ENCODE peak calls at places on chromosome 14, in five cellular contexts. N is cardiac fibroblast, Y is endodermal cell, E is AG04449, V is uterus. C is an unnamed sample.

GRCh38 chr14:41073544-41073943 is 533.1 kb upstream of the LRFN5 start:
- DNase-seq in N (no peak), Y (no peak), E (no peak), V (no peak), C (no peak)

GRCh38 chr14:104505085-104506074 is 74.2 kb upstream of the C14orf180 start:
- DNase-seq in N (no peak), Y (peak), E (no peak), V (no peak), C (no peak)

GRCh38 chr14:61475316-61475715 is 153.9 kb downstream of the PRKCH start:
- DNase-seq in N (peak), Y (no peak), E (no peak), V (no peak), C (no peak)

GRCh38 chr14:88562831-88563686 is at the start of gene ZC3H14:
- DNase-seq in N (peak), Y (peak), E (no peak), V (peak), C (peak)

GRCh38 chr14:60965402-60965801 is 15.5 kb downstream of the TRMT5 start:
- DNase-seq in N (peak), Y (no peak), E (peak), V (no peak), C (no peak)

GRCh38 chr14:30874120-30874998 is at the start of gene COCH:
- DNase-seq in N (no peak), Y (peak), E (no peak), V (no peak), C (peak)

GRCh38 chr14:69315302-69315701 is 55.3 kb downstream of the GALNT16 start:
- DNase-seq in N (peak), Y (peak), E (no peak), V (peak), C (no peak)

GRCh38 chr14:47821134-47821533 is 145.7 kb upstream of the MDGA2 start:
- DNase-seq in N (no peak), Y (no peak), E (no peak), V (no peak), C (no peak)

GRCh38 chr14:68784298-68784910 is 8.5 kb downstream of the ZFP36L1 start:
- DNase-seq in N (peak), Y (peak), E (no peak), V (peak), C (peak)

GRCh38 chr14:103129301-103130016 is 6.2 kb downstream of the TNFAIP2 start:
- DNase-seq in N (no peak), Y (no peak), E (no peak), V (no peak), C (no peak)

GRCh38 chr14:92586001-92586947 is 72.7 kb downstream of the RIN3 start:
- DNase-seq in N (peak), Y (no peak), E (peak), V (peak), C (peak)

GRCh38 chr14:69039287-69039628 is 60.2 kb upstream of the ACTN1 start:
- DNase-seq in N (peak), Y (no peak), E (no peak), V (no peak), C (no peak)

GRCh38 chr14:104291123-104292000 is 153.0 kb downstream of the KIF26A start:
- DNase-seq in N (no peak), Y (peak), E (no peak), V (no peak), C (no peak)

GRCh38 chr14:32545109-32545857 is 216.2 kb downstream of the AKAP6 start:
- DNase-seq in N (no peak), Y (no peak), E (no peak), V (no peak), C (no peak)

GRCh38 chr14:52002542-52002941 is 13.2 kb downstream of the RTRAF start:
- DNase-seq in N (no peak), Y (no peak), E (no peak), V (no peak), C (no peak)

GRCh38 chr14:92389598-92390126 is 66.7 kb downstream of the SLC24A4 start:
- DNase-seq in N (no peak), Y (no peak), E (no peak), V (no peak), C (no peak)

GRCh38 chr14:96792581-96792980 is 4.6 kb upstream of the VRK1 start:
- DNase-seq in N (no peak), Y (no peak), E (no peak), V (no peak), C (no peak)

GRCh38 chr14:70664698-70665447 is 23.2 kb downstream of the TTC9 start:
- DNase-seq in N (no peak), Y (no peak), E (no peak), V (no peak), C (no peak)

GRCh38 chr14:55123101-55123500 is 6.0 kb upstream of the LGALS3 start:
- DNase-seq in N (peak), Y (no peak), E (peak), V (peak), C (no peak)

GRCh38 chr14:102539544-102540309 is 30.2 kb upstream of the ANKRD9 start:
- DNase-seq in N (peak), Y (no peak), E (no peak), V (peak), C (no peak)

GRCh38 chr14:33229269-33229924 is 290.7 kb downstream of the NPAS3 start:
- DNase-seq in N (peak), Y (no peak), E (no peak), V (no peak), C (no peak)

GRCh38 chr14:105857816-105858675 is 331.7 kb downstream of the TMEM121 start:
- DNase-seq in N (no peak), Y (peak), E (no peak), V (peak), C (no peak)

GRCh38 chr14:89899917-89900680 is 54.4 kb downstream of the EFCAB11 start:
- DNase-seq in N (peak), Y (no peak), E (no peak), V (no peak), C (no peak)

GRCh38 chr14:105477659-105478623 is 3.3 kb downstream of the CRIP2 start:
- DNase-seq in N (no peak), Y (no peak), E (no peak), V (no peak), C (no peak)

GRCh38 chr14:30799933-30800332 is 74.4 kb upstream of the COCH start:
- DNase-seq in N (no peak), Y (no peak), E (no peak), V (no peak), C (no peak)

GRCh38 chr14:30588873-30589272 is 29.9 kb downstream of the G2E3 start:
- DNase-seq in N (no peak), Y (no peak), E (no peak), V (no peak), C (no peak)

GRCh38 chr14:105974902-105975301 is 448.5 kb downstream of the TMEM121 start:
- DNase-seq in N (no peak), Y (no peak), E (no peak), V (no peak), C (no peak)

GRCh38 chr14:105562713-105563346 is 36.4 kb downstream of the TMEM121 start:
- DNase-seq in N (no peak), Y (no peak), E (no peak), V (no peak), C (no peak)

GRCh38 chr14:65084554-65085190 is 17.6 kb downstream of the MAX start:
- DNase-seq in N (no peak), Y (no peak), E (no peak), V (no peak), C (no peak)

GRCh38 chr14:68355415-68355814 is 437.5 kb downstream of the ZFP36L1 start:
- DNase-seq in N (no peak), Y (no peak), E (no peak), V (no peak), C (no peak)

GRCh38 chr14:92437309-92437708 is 76.3 kb upstream of the RIN3 start:
- DNase-seq in N (no peak), Y (no peak), E (no peak), V (no peak), C (no peak)

GRCh38 chr14:78202976-78203375 is 32.8 kb downstream of the NRXN3 start:
- DNase-seq in N (no peak), Y (no peak), E (no peak), V (no peak), C (no peak)

GRCh38 chr14:92678766-92679165 is 69.7 kb downstream of the LGMN start:
- DNase-seq in N (no peak), Y (no peak), E (no peak), V (peak), C (no peak)

GRCh38 chr14:76181546-76181945 is 29.8 kb downstream of the GPATCH2L start:
- DNase-seq in N (peak), Y (no peak), E (no peak), V (no peak), C (no peak)
- TF ChIP-seq CTCF in N (peak), Y (peak), E (no peak), V (no peak), C (peak)

GRCh38 chr14:86714575-86714974 is 1184.6 kb downstream of the FLRT2 start:
- DNase-seq in N (no peak), Y (no peak), E (no peak), V (no peak), C (no peak)

GRCh38 chr14:86712176-86712575 is 1182.2 kb downstream of the FLRT2 start:
- DNase-seq in N (peak), Y (no peak), E (no peak), V (no peak), C (no peak)

GRCh38 chr14:86708846-86709339 is 1178.9 kb downstream of the FLRT2 start:
- DNase-seq in N (no peak), Y (no peak), E (no peak), V (no peak), C (no peak)

GRCh38 chr14:86712727-86713126 is 1182.8 kb downstream of the FLRT2 start:
- DNase-seq in N (no peak), Y (no peak), E (no peak), V (no peak), C (no peak)

DNA sequence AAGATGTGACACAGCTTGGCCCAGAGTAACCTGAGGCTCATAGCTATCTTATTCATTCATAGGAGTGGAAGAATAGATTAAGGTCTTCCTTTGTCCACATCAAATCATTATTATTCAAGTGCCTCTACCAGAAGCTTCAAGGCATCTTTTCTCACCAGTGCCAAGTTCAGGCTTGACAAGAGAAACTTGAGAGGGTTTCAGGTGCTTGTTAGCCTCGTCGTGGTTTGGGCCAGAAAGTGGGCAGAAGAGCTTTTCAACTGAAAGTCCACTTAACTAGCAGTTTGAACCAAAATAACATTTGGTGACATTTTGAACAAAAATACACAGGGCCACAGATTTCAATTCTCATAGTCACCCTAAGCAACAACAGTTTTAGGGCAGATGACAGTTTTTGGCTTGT is 1184.2 kb downstream of the FLRT2 start:
- DNase-seq in N (no peak), Y (no peak), E (no peak), V (no peak), C (no peak)
- H3K4me3 ChIP-seq in N (no peak), Y (no peak), E (no peak), V (no peak), C (no peak)

DNA sequence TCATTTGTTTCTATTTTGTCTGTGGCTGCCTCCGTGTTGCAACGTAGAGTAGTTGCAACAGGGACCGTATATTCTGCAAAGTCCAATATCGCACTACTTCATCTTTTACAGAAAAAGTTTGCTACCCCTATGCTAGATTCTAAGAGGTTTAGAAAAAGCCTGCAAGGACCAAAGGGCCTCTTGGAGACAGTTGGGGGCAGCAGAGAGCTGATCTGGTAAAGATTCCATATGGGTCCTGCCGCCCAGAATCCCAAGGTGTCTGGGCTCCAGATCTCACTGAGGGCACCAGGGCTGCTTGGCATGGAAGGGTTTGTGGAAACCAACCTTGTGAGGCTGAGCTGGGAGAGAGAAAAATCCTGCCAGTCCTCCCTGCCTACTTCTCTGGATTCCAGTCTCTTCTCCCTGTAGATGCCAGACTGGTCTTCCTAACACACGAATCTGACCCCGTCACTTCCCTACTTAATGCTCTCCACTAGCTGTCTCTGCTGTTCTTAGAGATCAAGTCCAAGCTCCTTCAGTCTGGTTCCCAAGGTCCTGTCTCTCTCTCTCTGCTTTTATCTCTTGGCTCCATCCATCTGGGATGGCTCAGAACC is 74.6 kb downstream of the GLRX5 start:
- DNase-seq in N (peak), Y (peak), E (no peak), V (no peak), C (peak)
- TF ChIP-seq CTCF in N (peak), Y (peak), E (peak), V (peak), C (peak)

DNA sequence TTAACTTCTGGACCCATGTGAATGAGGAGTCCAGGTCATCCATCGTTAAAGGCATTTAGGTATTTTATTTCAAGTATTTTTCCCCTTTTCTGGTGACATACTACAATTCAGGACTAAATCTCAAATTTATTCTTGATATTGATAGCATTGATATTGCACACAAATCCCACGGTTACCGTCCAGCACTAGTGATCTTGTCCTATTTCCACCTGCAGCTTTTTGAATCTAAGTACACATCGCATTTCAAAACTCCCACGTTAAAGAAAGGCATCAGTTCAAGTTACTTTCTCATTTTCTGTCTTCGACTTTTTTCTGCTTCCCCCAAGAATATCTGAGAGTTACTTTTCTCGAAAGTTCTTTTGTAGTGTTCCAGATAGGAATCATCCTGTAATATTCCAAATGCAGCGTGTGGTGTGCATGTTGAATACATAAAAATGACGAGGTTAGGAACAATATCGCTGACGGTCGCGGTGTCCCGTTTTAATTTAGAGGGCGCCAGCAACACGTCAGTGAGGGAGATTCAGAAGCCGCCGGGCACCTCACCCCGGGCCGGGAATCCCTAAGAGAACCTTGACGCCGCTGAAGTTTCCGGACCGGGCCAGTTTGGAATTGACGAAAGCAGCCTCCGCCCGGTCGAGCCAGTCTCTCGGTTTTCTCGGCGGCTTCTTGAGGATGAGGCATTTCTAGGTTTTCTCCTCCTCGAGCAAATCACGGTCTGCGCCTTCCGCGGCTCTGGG is 569 bp upstream of the RGS6 start:
- DNase-seq in N (no peak), Y (no peak), E (no peak), V (no peak), C (no peak)
- H3K4me3 ChIP-seq in N (no peak), Y (peak), E (no peak), V (no peak), C (peak)

DNA sequence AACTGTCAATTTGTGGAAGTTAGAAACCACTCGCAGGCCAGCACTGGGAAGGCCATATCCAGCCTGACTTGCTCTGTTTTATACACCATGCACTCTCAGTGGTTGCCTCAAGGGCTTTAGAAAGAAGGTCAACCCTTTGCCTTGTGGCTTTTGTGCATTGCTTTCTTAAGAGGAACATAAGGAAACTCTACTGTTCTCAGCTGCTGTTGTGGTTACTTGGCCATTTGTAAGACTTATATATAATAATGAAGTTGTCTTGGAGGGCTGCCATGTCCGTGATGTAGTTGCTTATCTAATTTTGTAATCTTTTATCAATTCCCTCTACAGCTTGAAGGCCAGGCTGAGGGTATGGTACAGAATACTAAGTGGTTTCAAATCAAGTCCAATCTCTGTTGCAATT is 637.8 kb downstream of the DIO2 start:
- DNase-seq in N (peak), Y (no peak), E (no peak), V (no peak), C (no peak)
- TF ChIP-seq CTCF in N (no peak), Y (no peak), E (no peak), V (no peak), C (no peak)

GRCh38 chr14:100547633-100548294 is 39.5 kb downstream of the BEGAIN start:
- DNase-seq in N (peak), Y (no peak), E (no peak), V (peak), C (no peak)

GRCh38 chr14:100548295-100548655 is 38.9 kb downstream of the BEGAIN start:
- DNase-seq in N (no peak), Y (no peak), E (no peak), V (no peak), C (no peak)

GRCh38 chr14:100545359-100545758 is 41.9 kb downstream of the BEGAIN start:
- DNase-seq in N (no peak), Y (no peak), E (no peak), V (no peak), C (no peak)

GRCh38 chr14:100544506-100545141 is 42.6 kb downstream of the BEGAIN start:
- DNase-seq in N (no peak), Y (no peak), E (no peak), V (no peak), C (no peak)

GRCh38 chr14:100546051-100546443 is 41.2 kb downstream of the BEGAIN start:
- DNase-seq in N (peak), Y (no peak), E (no peak), V (peak), C (no peak)
- H3K4me3 ChIP-seq in N (no peak), Y (no peak), E (no peak), V (peak), C (no peak)

DNA sequence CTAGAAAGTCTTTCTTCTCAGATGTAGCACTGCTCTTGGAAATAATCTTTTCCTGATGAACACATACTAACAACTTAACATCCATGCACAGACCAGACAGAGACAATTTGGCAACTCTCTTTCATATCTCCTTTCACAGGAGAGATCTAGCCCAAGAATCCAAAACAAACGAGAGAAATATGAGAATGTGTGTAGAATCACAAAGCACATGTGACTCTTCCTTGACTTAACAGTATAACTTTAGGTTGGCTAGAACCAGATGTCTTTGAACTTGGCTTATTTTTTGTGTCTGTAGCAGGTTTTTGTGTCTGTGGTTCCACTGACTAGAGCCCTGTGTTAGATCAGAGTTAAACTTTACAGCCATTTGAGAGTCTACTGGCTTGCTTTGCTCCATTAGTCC is 114.2 kb downstream of the STXBP6 start:
- DNase-seq in N (no peak), Y (no peak), E (no peak), V (no peak), C (no peak)
- TF ChIP-seq CTCF in N (no peak), Y (no peak), E (no peak), V (no peak), C (no peak)

GRCh38 chr14:85243306-85243705 is 286.6 kb upstream of the FLRT2 start:
- DNase-seq in N (no peak), Y (no peak), E (no peak), V (no peak), C (no peak)

GRCh38 chr14:85235868-85236267 is 294.1 kb upstream of the FLRT2 start:
- DNase-seq in N (no peak), Y (no peak), E (no peak), V (no peak), C (no peak)

GRCh38 chr14:85247071-85247470 is 282.9 kb upstream of the FLRT2 start:
- DNase-seq in N (no peak), Y (no peak), E (no peak), V (no peak), C (no peak)

DNA sequence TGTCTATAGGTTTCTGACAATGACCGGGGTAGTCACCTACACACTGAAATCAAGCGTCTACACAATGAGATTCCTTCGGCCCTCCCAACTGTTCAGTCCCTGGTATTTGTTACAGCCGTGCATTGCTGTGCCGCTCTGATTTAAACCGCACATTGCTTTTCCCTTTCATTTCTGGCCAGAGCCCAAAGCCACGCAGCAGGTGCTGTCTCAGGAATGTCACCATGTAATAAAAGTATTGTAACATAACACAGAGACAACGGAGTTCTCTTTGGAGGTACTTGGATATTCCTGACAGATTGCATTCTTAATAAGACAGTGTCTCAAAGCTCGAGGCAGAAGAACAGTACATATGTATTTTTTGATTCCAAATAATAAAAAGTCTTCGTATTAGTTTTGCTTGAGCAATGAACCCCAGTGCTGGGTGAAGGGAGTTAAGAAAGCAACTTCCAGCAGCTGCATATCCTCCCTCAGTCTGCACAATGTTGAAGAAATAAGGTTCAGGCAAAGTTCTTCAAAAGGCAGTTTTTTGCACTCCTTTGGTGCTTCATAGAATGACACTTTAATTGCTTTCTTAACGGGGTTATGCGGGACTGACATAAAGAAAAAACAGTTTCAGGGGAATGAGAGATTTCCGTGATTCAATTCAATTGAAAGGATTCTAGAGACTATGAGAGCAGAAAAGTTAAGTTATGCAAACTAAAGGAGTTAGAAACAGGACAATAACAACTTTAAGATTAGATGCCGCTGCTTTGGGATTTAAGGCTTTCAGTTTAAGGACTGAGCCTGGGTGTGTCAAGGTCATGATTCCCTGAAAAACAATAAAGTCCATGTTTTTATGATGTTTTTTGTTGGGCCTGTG is 288.7 kb upstream of the FLRT2 start:
- DNase-seq in N (no peak), Y (no peak), E (no peak), V (no peak), C (no peak)
- H3K4me3 ChIP-seq in N (no peak), Y (no peak), E (no peak), V (peak), C (no peak)